ENCODE peak calls at places on chromosomes 4 and X, in four cellular contexts. B, J, Z and M are unnamed samples. For H3K36me3 and H3K9me3, the result is how much of the 10 kb centered on the place peaks cover.

GRCh38 chr4:39814403-39815185 is 116.7 kb downstream of the UBE2K start:
- DNase-seq in B (peak), J (peak), Z (no peak), M (no peak)

GRCh38 chr4:128978985-128979384 is 114.4 kb downstream of the SCLT1 start:
- DNase-seq in Z (no peak), B (no peak), J (no peak), M (no peak)

GRCh38 chr4:1690698-1691097 is 6.6 kb upstream of the FAM53A start:
- DNase-seq in B (no peak), J (no peak), Z (no peak), M (no peak)

GRCh38 chrX:19708683-19709082 is 178.7 kb downstream of the SH3KBP1 start:
- DNase-seq in B (no peak), J (no peak), Z (no peak), M (no peak)

GRCh38 chr4:96983830-96984229 is 1143.9 kb downstream of the PDHA2 start:
- DNase-seq in Z (no peak), J (no peak), B (no peak), M (no peak)

GRCh38 chrX:109940411-109940810 is 62.5 kb upstream of the TMEM164 start:
- DNase-seq in J (no peak), B (no peak), Z (no peak), M (no peak)

GRCh38 chrX:128929281-128930057 is 593.8 kb downstream of the SMARCA1 start:
- DNase-seq in Z (peak), B (no peak), J (peak), M (peak)

GRCh38 chr4:80180743-80181142 is 16.6 kb upstream of the PRDM8 start:
- DNase-seq in Z (no peak), J (no peak), B (no peak), M (no peak)

GRCh38 chrX:154047266-154047665 is 27.6 kb upstream of the IRAK1 start:
- DNase-seq in B (no peak), J (no peak), Z (no peak), M (no peak)

GRCh38 chr4:113757486-113757885 is 4.1 kb downstream of the CAMK2D start:
- DNase-seq in J (no peak), Z (no peak), B (no peak), M (no peak)
- H3K36me3 ChIP-seq in J (under half), Z (under half), B (under half), M (under half)

GRCh38 chr4:184896868-184897715 is 71.3 kb upstream of the ACSL1 start:
- DNase-seq in B (no peak), Z (no peak), J (peak), M (peak)

GRCh38 chr4:184892999-184893398 is 67.2 kb upstream of the ACSL1 start:
- DNase-seq in B (no peak), Z (no peak), J (no peak), M (no peak)

GRCh38 chr4:184897807-184898388 is 72.1 kb upstream of the ACSL1 start:
- DNase-seq in B (no peak), Z (no peak), J (no peak), M (no peak)

GRCh38 chr4:184893836-184894571 is 68.2 kb upstream of the ACSL1 start:
- DNase-seq in J (no peak), B (no peak), Z (no peak), M (no peak)

GRCh38 chr4:184895012-184895795 is 69.4 kb upstream of the ACSL1 start:
- DNase-seq in J (no peak), Z (no peak), B (no peak), M (no peak)
- TF ChIP-seq POLR2AphosphoS5 in J (no peak), Z (no peak), B (no peak), M (no peak)

DNA sequence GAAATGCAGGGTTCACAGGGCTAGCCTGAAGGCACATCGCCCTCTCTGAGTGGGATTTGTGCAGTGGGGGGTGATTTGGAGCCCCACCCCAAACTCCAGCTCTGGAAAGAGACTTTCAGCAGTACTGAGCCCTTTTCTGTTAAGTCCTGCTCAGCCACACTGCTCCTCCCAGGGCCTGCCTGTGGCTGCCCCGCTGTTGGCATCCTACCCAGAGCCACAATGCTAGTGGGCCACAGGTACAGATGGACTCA is 52.7 kb downstream of the CXorf49B start:
- DNase-seq in J (no peak), B (no peak), Z (no peak), M (no peak)
- H3K9me3 ChIP-seq in J (under half), B (under half), Z (under half), M (under half)

GRCh38 chr4:26424143-26424542 is 66.1 kb downstream of the CCKAR start:
- DNase-seq in Z (no peak), B (no peak), J (no peak), M (no peak)
- H3K36me3 ChIP-seq in Z (under half), B (half or more), J (under half), M (under half)